ENCODE peak calls at places on chromosome 9, in eight cellular contexts. T is HTR-8/SVneo; A is stimulated activated CD8-positive, alpha-beta memory T cell treated with anti-CD3 and anti-CD28 coated beads, Interleukin-4, amount 100 ng/mL, for 48 hours; N is RCC 7860; K is neural progenitor cell; S is A549; J is activated naive CD8-positive, alpha-beta T cell treated with anti-CD3 and anti-CD28 coated beads, Interleukin-2, amount 50 U/mL, for 24 hours; B is NCI-H2081. F is an unnamed sample.

GRCh38 chr9:93620041-93620506 is 43.7 kb downstream of the PHF2 start:
- DNase-seq in J (no peak), T (no peak), S (no peak), N (no peak), K (peak; percentile 56), A (no peak), B (peak; percentile 7), F (no peak)

GRCh38 chr9:15357050-15357653 is 50.1 kb upstream of the TTC39B start:
- DNase-seq in A (peak; percentile 51), J (peak; percentile 33), B (no peak), T (no peak), N (no peak), S (no peak), K (peak; percentile 8), F (no peak)

GRCh38 chr9:109181284-109181683 is 14.2 kb upstream of the FRRS1L start:
- DNase-seq in S (no peak), K (no peak), N (no peak), T (no peak), B (no peak), A (peak; percentile 55), J (peak; percentile 25), F (no peak)

GRCh38 chr9:91177081-91177480 is 184.6 kb downstream of the AUH start:
- DNase-seq in N (no peak), B (no peak), J (peak; percentile 8), T (no peak), A (peak; percentile 28), K (no peak), S (no peak), F (no peak)

GRCh38 chr9:112174223-112174964 is 703 bp downstream of the SUSD1 start:
- DNase-seq in K (peak; percentile 50), N (peak; percentile 51), S (peak; percentile 68), T (peak; percentile 56), A (peak; percentile 83), B (peak; percentile 34), J (peak; percentile 83), F (no peak)

GRCh38 chr9:121998513-121999049 is 94.5 kb downstream of the TTLL11 start:
- DNase-seq in J (no peak), A (no peak), S (no peak), T (no peak), N (no peak), K (no peak), B (no peak), F (no peak)

GRCh38 chr9:70868661-70869652 is 252.5 kb downstream of the TRPM3 start:
- DNase-seq in J (no peak), N (no peak), A (no peak), T (no peak), S (no peak), K (peak; percentile 56), B (no peak), F (no peak)

GRCh38 chr9:134396258-134396742 is 70.0 kb downstream of the RXRA start:
- DNase-seq in B (no peak), T (no peak), N (no peak), S (no peak), J (peak; percentile 85), A (peak; percentile 75), K (no peak), F (no peak)

GRCh38 chr9:134365791-134366222 is 39.6 kb downstream of the RXRA start:
- DNase-seq in B (no peak), A (no peak), K (peak; percentile 79), N (no peak), T (no peak), S (peak; percentile 55), J (no peak), F (no peak)

GRCh38 chr9:95373069-95373681 is 55.7 kb upstream of the FANCC start:
- DNase-seq in T (peak; percentile 50), J (no peak), A (no peak), S (no peak), B (peak; percentile 58), N (no peak), K (no peak), F (peak; percentile 10)

GRCh38 chr9:5518937-5519319 is 8.6 kb downstream of the PDCD1LG2 start:
- DNase-seq in A (peak; percentile 64), K (no peak), N (no peak), B (no peak), S (no peak), J (peak; percentile 69), T (no peak), F (no peak)

GRCh38 chr9:88387035-88387732 is 1.1 kb upstream of the SPIN1 start:
- DNase-seq in T (no peak), S (peak; percentile 52), K (peak; percentile 51), A (peak; percentile 28), N (peak; percentile 21), J (peak; percentile 24), B (peak; percentile 25), F (no peak)

GRCh38 chr9:131840220-131840619 is 100.3 kb upstream of the RAPGEF1 start:
- DNase-seq in J (no peak), N (no peak), A (no peak), S (no peak), B (no peak), T (no peak), K (no peak), F (no peak)

GRCh38 chr9:3894764-3895163 is 369.0 kb upstream of the RFX3 start:
- DNase-seq in N (peak; percentile 67), J (no peak), S (no peak), T (no peak), A (no peak), B (no peak), K (no peak), F (no peak)

GRCh38 chr9:119836036-119836435 is 466.8 kb upstream of the BRINP1 start:
- DNase-seq in A (no peak), N (no peak), S (no peak), T (no peak), B (no peak), J (no peak), K (peak; percentile 6), F (no peak)

GRCh38 chr9:135340726-135341475 is 138.7 kb upstream of the PPP1R26 start:
- DNase-seq in B (no peak), S (no peak), N (no peak), A (no peak), K (no peak), T (no peak), J (no peak), F (no peak)

GRCh38 chr9:133275105-133276000 is at the start of gene ABO:
- DNase-seq in B (no peak), J (no peak), N (no peak), A (peak; percentile 20), S (no peak), K (peak; percentile 61), T (no peak), F (no peak)

GRCh38 chr9:81526587-81526986 is 162.8 kb downstream of the TLE1 start:
- DNase-seq in A (no peak), J (no peak), B (no peak), S (no peak), N (peak; percentile 86), K (no peak), T (no peak), F (peak; percentile 32)

GRCh38 chr9:126688617-126689016 is 74.9 kb downstream of the LMX1B start:
- DNase-seq in B (no peak), A (no peak), T (no peak), N (no peak), S (no peak), K (peak; percentile 45), J (no peak), F (no peak)

GRCh38 chr9:99050292-99050911 is 54.5 kb upstream of the TGFBR1 start:
- DNase-seq in N (peak; percentile 21), K (no peak), T (no peak), A (no peak), S (peak; percentile 21), B (no peak), J (no peak), F (peak; percentile 41)

GRCh38 chr9:71001780-71002386 is 119.5 kb downstream of the TRPM3 start:
- DNase-seq in T (peak; percentile 15), A (no peak), B (peak; percentile 48), S (no peak), J (peak; percentile 2), N (peak; percentile 15), K (peak; percentile 70), F (peak; percentile 9)

F was measured in kidney epithelial cell.